ENCODE peak calls at places on chromosomes 5 and 9, in eight cellular contexts. B is effector memory CD4-positive, alpha-beta T cell; Z is GM23338; N is fibroblast of lung; X is heart right ventricle; L is dorsolateral prefrontal cortex; H is RWPE1; E is CD8-positive, alpha-beta memory T cell. W is an unnamed sample.

GRCh38 chr9:26026423-26027100 is 348.3 kb upstream of the TUSC1 start:
- DNase-seq in Z (peak; percentile 32), L (no peak), X (no peak), E (no peak), B (no peak), H (no peak), N (no peak), W (no peak)

GRCh38 chr5:146667633-146668032 is 151.6 kb upstream of the GPR151 start:
- DNase-seq in B (no peak), Z (no peak), N (peak; percentile 89), E (no peak), H (no peak), L (no peak), X (no peak), W (peak; percentile 13)

GRCh38 chr9:134035041-134036039 is 10.1 kb downstream of the BRD3OS start:
- DNase-seq in X (no peak), L (no peak), Z (no peak), E (no peak), H (no peak), N (no peak), B (no peak), W (no peak)

GRCh38 chr5:107395632-107396350 is 274.9 kb downstream of the EFNA5 start:
- DNase-seq in X (no peak), L (no peak), Z (no peak), H (no peak), N (peak; percentile 72), E (no peak), B (no peak), W (no peak)

GRCh38 chr9:133708770-133709611 is 29.2 kb downstream of the SARDH start:
- DNase-seq in Z (no peak), H (no peak), E (peak; percentile 74), X (no peak), B (no peak), N (no peak), L (peak; percentile 14), W (no peak)

GRCh38 chr5:154898210-154898609 is 39.8 kb downstream of the CNOT8 start:
- DNase-seq in N (no peak), B (no peak), E (no peak), L (no peak), Z (no peak), H (no peak), X (no peak), W (no peak)

GRCh38 chr9:118938581-118938980 is 430.7 kb downstream of the BRINP1 start:
- DNase-seq in E (no peak), N (no peak), H (no peak), X (no peak), B (no peak), L (no peak), Z (no peak), W (no peak)

GRCh38 chr9:135328485-135329417 is 150.8 kb upstream of the PPP1R26 start:
- DNase-seq in N (no peak), H (no peak), L (peak; percentile 24), B (no peak), Z (no peak), X (no peak), E (no peak), W (no peak)

GRCh38 chr5:127634007-127634406 is 14.9 kb upstream of the CTXN3 start:
- DNase-seq in H (no peak), N (no peak), B (no peak), E (no peak), L (no peak), X (no peak), Z (no peak), W (no peak)

GRCh38 chr5:53603009-53603687 is 42.7 kb downstream of the NDUFS4 start:
- DNase-seq in H (no peak), Z (no peak), X (peak; percentile 14), E (no peak), L (no peak), B (no peak), N (peak; percentile 29), W (peak; percentile 8)

GRCh38 chr9:18331808-18332209 is 142.1 kb upstream of the ADAMTSL1 start:
- DNase-seq in L (no peak), X (peak; percentile 15), B (no peak), Z (no peak), N (peak; percentile 71), H (no peak), E (no peak), W (no peak)

GRCh38 chr9:117707561-117707960 is 3.4 kb downstream of the TLR4 start:
- DNase-seq in B (no peak), H (no peak), Z (no peak), X (no peak), N (no peak), L (no peak), E (no peak), W (no peak)

GRCh38 chr5:10538789-10539684 is 24.8 kb upstream of the ANKRD33B start:
- DNase-seq in H (no peak), N (no peak), B (no peak), L (peak; percentile 67), Z (no peak), X (no peak), E (no peak), W (no peak)

GRCh38 chr9:69943146-69943545 is 100.5 kb upstream of the MAMDC2 start:
- DNase-seq in Z (no peak), X (no peak), B (no peak), E (no peak), L (no peak), H (no peak), N (no peak), W (no peak)

GRCh38 chr9:27548055-27548741 is 18.6 kb upstream of the MOB3B start:
- DNase-seq in E (no peak), L (no peak), Z (peak; percentile 66), X (no peak), H (peak; percentile 45), B (no peak), N (no peak), W (no peak)

GRCh38 chr5:176676361-176676824 is 29.1 kb downstream of the TSPAN17 start:
- DNase-seq in Z (no peak), E (no peak), L (no peak), H (no peak), X (peak; percentile 73), B (no peak), N (peak; percentile 14), W (no peak)

GRCh38 chr5:179793470-179794139 is at the start of gene LTC4S:
- DNase-seq in H (no peak), E (peak; percentile 53), X (peak; percentile 86), L (peak; percentile 58), B (peak; percentile 49), N (peak; percentile 73), Z (no peak), W (peak; percentile 17)

GRCh38 chr9:93297659-93298497 is 113.9 kb downstream of the WNK2 start:
- DNase-seq in B (no peak), E (no peak), L (no peak), Z (peak; percentile 41), H (no peak), X (no peak), N (no peak), W (no peak)

GRCh38 chr5:155938051-155938450 is 388.9 kb upstream of the SGCD start:
- DNase-seq in Z (no peak), B (no peak), X (no peak), H (no peak), L (no peak), E (no peak), N (no peak), W (no peak)

GRCh38 chr5:72042097-72042496 is 65.2 kb upstream of the MAP1B start:
- DNase-seq in H (no peak), X (no peak), L (no peak), B (no peak), N (no peak), E (no peak), Z (no peak), W (no peak)

GRCh38 chr9:16352791-16353401 is 517.6 kb downstream of the BNC2 start:
- DNase-seq in X (no peak), Z (no peak), E (no peak), H (no peak), L (no peak), N (no peak), B (no peak), W (no peak)

GRCh38 chr9:69023650-69024049 is 9.7 kb upstream of the PRKACG start:
- DNase-seq in H (no peak), N (no peak), E (no peak), X (no peak), B (no peak), L (no peak), Z (peak; percentile 58), W (no peak)

DNA sequence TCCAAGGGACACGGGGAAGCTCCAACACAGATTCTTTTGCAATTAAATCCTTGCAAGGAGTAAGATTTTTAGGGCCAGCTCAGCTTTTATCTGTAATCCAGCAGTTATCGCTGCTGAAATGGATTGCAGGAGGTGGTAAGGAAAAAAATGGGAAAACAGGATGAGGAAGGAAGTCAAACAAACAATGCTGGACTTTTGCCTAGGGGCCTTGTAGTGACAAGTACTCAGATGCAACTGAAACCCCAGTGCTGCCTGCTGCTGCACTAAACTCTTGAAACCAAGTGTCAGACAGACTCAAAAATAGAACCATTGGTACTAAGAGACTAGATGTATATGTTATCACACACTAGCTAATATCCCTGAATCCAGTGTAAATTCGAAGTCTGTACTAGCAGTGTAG is 309.2 kb downstream of the CTNND2 start:
- DNase-seq in H (no peak), X (no peak), B (no peak), E (no peak), N (no peak), Z (peak; percentile 8), L (no peak), W (no peak)
- H3K27ac ChIP-seq in H (no peak overlapping the region), X (no peak overlapping the region), B (no peak overlapping the region), E (no peak overlapping the region), N (no peak overlapping the region), Z (no peak overlapping the region), L (peak overlapping the region; percentile 91), W (peak overlapping the region; percentile 84)

DNA sequence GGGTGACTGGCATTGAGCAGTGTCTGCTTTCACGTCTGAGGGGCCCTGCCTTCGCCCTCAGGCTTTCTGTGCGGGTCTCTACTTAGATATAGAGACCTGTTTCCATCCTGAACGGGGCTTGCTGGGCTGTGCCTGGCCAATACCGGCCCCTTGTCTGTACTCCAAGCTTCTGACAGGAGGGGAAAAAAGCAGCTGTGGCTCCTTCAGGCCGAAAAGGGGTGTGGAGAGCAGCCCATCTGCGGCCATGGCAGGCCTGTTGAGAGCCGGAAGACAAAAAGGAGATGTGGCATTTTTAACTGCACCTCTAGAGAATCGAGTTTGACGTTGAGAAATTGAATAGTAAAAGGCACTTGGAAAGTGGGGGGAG is 25.3 kb upstream of the PRDM12 start:
- DNase-seq in X (no peak), B (no peak), H (no peak), Z (peak; percentile 50), N (no peak), E (no peak), L (no peak), W (no peak)
- H3K27ac ChIP-seq in X (no peak overlapping the region), B (no peak overlapping the region), H (no peak overlapping the region), Z (no peak overlapping the region), N (no peak overlapping the region), E (no peak overlapping the region), L (no peak overlapping the region), W (no peak overlapping the region)

DNA sequence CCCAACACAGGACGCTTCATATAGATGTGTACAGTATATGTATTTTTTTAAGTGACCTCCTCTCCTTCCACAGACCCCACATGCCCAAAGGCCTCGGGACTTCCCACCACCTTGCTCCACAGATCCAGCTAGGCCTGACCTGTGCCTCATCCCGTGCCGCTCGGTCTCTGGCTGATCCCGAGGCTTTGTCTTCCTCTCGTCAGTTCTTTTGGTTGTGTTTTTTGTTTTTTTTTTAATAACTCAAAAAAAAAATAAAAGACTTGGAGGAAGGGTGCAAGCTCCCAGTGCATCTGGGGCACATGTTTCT is 12.7 kb downstream of the CD74 start:
- DNase-seq in Z (no peak), E (no peak), B (no peak), L (no peak), N (no peak), H (no peak), X (no peak), W (no peak)
- H3K27ac ChIP-seq in Z (no peak overlapping the region), E (no peak overlapping the region), B (no peak overlapping the region), L (peak overlapping the region; percentile 88), N (no peak overlapping the region), H (peak overlapping the region; percentile 24), X (no peak overlapping the region), W (no peak overlapping the region)

GRCh38 chr5:93163010-93163663 is 417.9 kb downstream of the NR2F1-AS1 start:
- DNase-seq in N (peak; percentile 97), B (no peak), L (no peak), X (no peak), E (no peak), H (peak; percentile 83), Z (no peak), W (no peak)
- H3K27ac ChIP-seq in N (no peak overlapping the region), B (no peak overlapping the region), L (peak overlapping the region; percentile 70), X (no peak overlapping the region), E (no peak overlapping the region), H (no peak overlapping the region), Z (no peak overlapping the region), W (no peak overlapping the region)